ENCODE peak calls at places on chromosomes 5 and 9, in seven cellular contexts. One of them, this sample, is unnamed.

GRCh38 chr5:163696270-163696887 is 191.0 kb downstream of the MAT2B start:
- DNase-seq in nephron progenitor cell: peak; percentile 49
- DNase-seq in A172: peak; percentile 85
- DNase-seq in RWPE2: no peak
- DNase-seq in body of pancreas: peak; percentile 33
- DNase-seq in NCI-H226: peak; percentile 51
- DNase-seq in IMR-90: peak; percentile 89
- DNase-seq in this sample: peak; percentile 78

GRCh38 chr5:9947231-9947693 is 302.4 kb downstream of the ATPSCKMT start:
- DNase-seq in body of pancreas: no peak
- DNase-seq in nephron progenitor cell: no peak
- DNase-seq in IMR-90: no peak
- DNase-seq in RWPE2: no peak
- DNase-seq in NCI-H226: peak; percentile 68
- DNase-seq in A172: no peak
- DNase-seq in this sample: no peak

GRCh38 chr9:136470356-136470755 is 12.5 kb downstream of the SEC16A start:
- DNase-seq in IMR-90: no peak
- DNase-seq in nephron progenitor cell: no peak
- DNase-seq in NCI-H226: no peak
- DNase-seq in RWPE2: no peak
- DNase-seq in body of pancreas: no peak
- DNase-seq in A172: no peak
- DNase-seq in this sample: no peak

GRCh38 chr9:128102196-128102595 is 25.3 kb downstream of the PTGES2 start:
- DNase-seq in body of pancreas: no peak
- DNase-seq in IMR-90: no peak
- DNase-seq in A172: no peak
- DNase-seq in RWPE2: no peak
- DNase-seq in nephron progenitor cell: no peak
- DNase-seq in NCI-H226: no peak
- DNase-seq in this sample: no peak

GRCh38 chr5:179180061-179180460 is 119.9 kb downstream of the ZNF354C start:
- DNase-seq in nephron progenitor cell: no peak
- DNase-seq in body of pancreas: no peak
- DNase-seq in A172: no peak
- DNase-seq in RWPE2: peak; percentile 55
- DNase-seq in NCI-H226: no peak
- DNase-seq in IMR-90: no peak
- DNase-seq in this sample: no peak

GRCh38 chr5:14202462-14202861 is 59.3 kb downstream of the TRIO start:
- DNase-seq in nephron progenitor cell: no peak
- DNase-seq in A172: peak; percentile 91
- DNase-seq in RWPE2: no peak
- DNase-seq in body of pancreas: no peak
- DNase-seq in NCI-H226: peak; percentile 37
- DNase-seq in IMR-90: no peak
- DNase-seq in this sample: no peak

GRCh38 chr5:55694152-55694830 is 17.8 kb downstream of the SLC38A9 start:
- DNase-seq in nephron progenitor cell: no peak
- DNase-seq in NCI-H226: no peak
- DNase-seq in RWPE2: no peak
- DNase-seq in A172: peak; percentile 29
- DNase-seq in IMR-90: peak; percentile 43
- DNase-seq in body of pancreas: no peak
- DNase-seq in this sample: peak; percentile 18

GRCh38 chr5:107393846-107394245 is 276.9 kb downstream of the EFNA5 start:
- DNase-seq in IMR-90: no peak
- DNase-seq in nephron progenitor cell: no peak
- DNase-seq in body of pancreas: no peak
- DNase-seq in A172: no peak
- DNase-seq in NCI-H226: no peak
- DNase-seq in RWPE2: no peak
- DNase-seq in this sample: no peak

GRCh38 chr5:126395198-126395597 is 28.0 kb upstream of the GRAMD2B start:
- DNase-seq in A172: no peak
- DNase-seq in RWPE2: no peak
- DNase-seq in IMR-90: peak; percentile 73
- DNase-seq in body of pancreas: no peak
- DNase-seq in NCI-H226: peak; percentile 64
- DNase-seq in nephron progenitor cell: no peak
- DNase-seq in this sample: peak; percentile 55

GRCh38 chr5:144421411-144421810 is 250.7 kb downstream of the KCTD16 start:
- DNase-seq in body of pancreas: peak; percentile 13
- DNase-seq in RWPE2: no peak
- DNase-seq in NCI-H226: no peak
- DNase-seq in nephron progenitor cell: no peak
- DNase-seq in A172: peak; percentile 47
- DNase-seq in IMR-90: no peak
- DNase-seq in this sample: peak; percentile 34

GRCh38 chr9:132381966-132382541 is 24.6 kb downstream of the TTF1 start:
- DNase-seq in body of pancreas: peak; percentile 16
- DNase-seq in RWPE2: no peak
- DNase-seq in nephron progenitor cell: no peak
- DNase-seq in A172: no peak
- DNase-seq in NCI-H226: no peak
- DNase-seq in IMR-90: no peak
- DNase-seq in this sample: no peak

GRCh38 chr5:61020415-61020814 is 75.4 kb downstream of the NDUFAF2 start:
- DNase-seq in A172: no peak
- DNase-seq in nephron progenitor cell: no peak
- DNase-seq in IMR-90: peak; percentile 38
- DNase-seq in NCI-H226: peak; percentile 52
- DNase-seq in body of pancreas: peak; percentile 26
- DNase-seq in RWPE2: no peak
- DNase-seq in this sample: no peak

GRCh38 chr5:64301566-64301965 is 135.9 kb downstream of the RNF180 start:
- DNase-seq in RWPE2: no peak
- DNase-seq in NCI-H226: no peak
- DNase-seq in nephron progenitor cell: no peak
- DNase-seq in A172: no peak
- DNase-seq in body of pancreas: no peak
- DNase-seq in IMR-90: no peak
- DNase-seq in this sample: no peak

GRCh38 chr5:139386039-139386438 is 2.9 kb upstream of the SLC23A1 start:
- DNase-seq in NCI-H226: no peak
- DNase-seq in A172: no peak
- DNase-seq in body of pancreas: no peak
- DNase-seq in nephron progenitor cell: no peak
- DNase-seq in IMR-90: no peak
- DNase-seq in RWPE2: no peak
- DNase-seq in this sample: no peak

GRCh38 chr5:159902444-159903121 is 13.7 kb upstream of the ADRA1B start:
- DNase-seq in RWPE2: peak; percentile 75
- DNase-seq in A172: peak; percentile 86
- DNase-seq in body of pancreas: no peak
- DNase-seq in NCI-H226: peak; percentile 83
- DNase-seq in IMR-90: peak; percentile 46
- DNase-seq in nephron progenitor cell: no peak
- DNase-seq in this sample: no peak

GRCh38 chr5:7991125-7991821 is 122.3 kb downstream of the MTRR start:
- DNase-seq in nephron progenitor cell: no peak
- DNase-seq in NCI-H226: peak; percentile 10
- DNase-seq in IMR-90: no peak
- DNase-seq in A172: peak; percentile 54
- DNase-seq in RWPE2: no peak
- DNase-seq in body of pancreas: no peak
- DNase-seq in this sample: no peak

GRCh38 chr5:108379722-108380530 is 2.0 kb downstream of the FBXL17 start:
- DNase-seq in RWPE2: no peak
- DNase-seq in nephron progenitor cell: no peak
- DNase-seq in NCI-H226: no peak
- DNase-seq in A172: no peak
- DNase-seq in IMR-90: peak; percentile 31
- DNase-seq in body of pancreas: no peak
- DNase-seq in this sample: no peak

GRCh38 chr9:81389569-81389993 is 299.8 kb downstream of the TLE1 start:
- DNase-seq in NCI-H226: peak; percentile 96
- DNase-seq in A172: peak; percentile 98
- DNase-seq in body of pancreas: peak; percentile 31
- DNase-seq in nephron progenitor cell: no peak
- DNase-seq in IMR-90: peak; percentile 99
- DNase-seq in RWPE2: peak; percentile 89
- DNase-seq in this sample: peak; percentile 97

GRCh38 chr5:35087971-35088370 is 40.2 kb upstream of the AGXT2 start:
- DNase-seq in body of pancreas: no peak
- DNase-seq in NCI-H226: no peak
- DNase-seq in A172: no peak
- DNase-seq in nephron progenitor cell: no peak
- DNase-seq in RWPE2: no peak
- DNase-seq in IMR-90: peak; percentile 28
- DNase-seq in this sample: peak; percentile 73

GRCh38 chr5:142364251-142365145 is 39.7 kb upstream of the SPRY4 start:
- DNase-seq in RWPE2: peak; percentile 96
- DNase-seq in nephron progenitor cell: peak; percentile 56
- DNase-seq in body of pancreas: peak; percentile 22
- DNase-seq in A172: peak; percentile 86
- DNase-seq in NCI-H226: no peak
- DNase-seq in IMR-90: no peak
- DNase-seq in this sample: no peak

GRCh38 chr9:93427655-93428379 is 23.7 kb upstream of the FAM120A start:
- DNase-seq in A172: no peak
- DNase-seq in body of pancreas: no peak
- DNase-seq in IMR-90: no peak
- DNase-seq in RWPE2: no peak
- DNase-seq in NCI-H226: peak; percentile 29
- DNase-seq in nephron progenitor cell: peak; percentile 35
- DNase-seq in this sample: no peak

GRCh38 chr9:85262333-85262732 is 479.4 kb downstream of the AGTPBP1 start:
- DNase-seq in A172: no peak
- DNase-seq in RWPE2: no peak
- DNase-seq in nephron progenitor cell: no peak
- DNase-seq in body of pancreas: no peak
- DNase-seq in IMR-90: no peak
- DNase-seq in NCI-H226: peak; percentile 30
- DNase-seq in this sample: no peak

GRCh38 chr5:78515665-78516064 is 132.9 kb downstream of the LHFPL2 start:
- DNase-seq in body of pancreas: no peak
- DNase-seq in IMR-90: no peak
- DNase-seq in nephron progenitor cell: no peak
- DNase-seq in NCI-H226: no peak
- DNase-seq in A172: no peak
- DNase-seq in RWPE2: no peak
- DNase-seq in this sample: no peak

GRCh38 chr5:31987985-31988710 is 186.0 kb downstream of the GOLPH3 start:
- DNase-seq in A172: peak; percentile 98
- DNase-seq in body of pancreas: no peak
- DNase-seq in NCI-H226: peak; percentile 97
- DNase-seq in IMR-90: peak; percentile 97
- DNase-seq in RWPE2: peak; percentile 97
- DNase-seq in nephron progenitor cell: no peak
- DNase-seq in this sample: peak; percentile 96

GRCh38 chr5:58687595-58687994 is 104.7 kb downstream of the RAB3C start:
- DNase-seq in IMR-90: no peak
- DNase-seq in RWPE2: no peak
- DNase-seq in NCI-H226: no peak
- DNase-seq in A172: no peak
- DNase-seq in nephron progenitor cell: no peak
- DNase-seq in body of pancreas: no peak
- DNase-seq in this sample: no peak